ENCODE peak calls at places on chromosomes 1 and 21, in seven cellular contexts. V is H1, U is HCT116, H is SK-N-SH, K is HepG2, L is K562, A is GM12878. X is an unnamed sample.

GRCh38 chr21:43034826-43035225 is 40.8 kb downstream of the CBS start:
- DNase-seq in V (no peak), U (no peak), H (no peak), K (no peak), L (no peak), A (no peak), X (no peak)

GRCh38 chr1:48677306-48678287 is 99.1 kb downstream of the BEND5 start:
- DNase-seq in V (peak), U (peak), H (peak), K (peak), L (peak), A (no peak), X (peak)

GRCh38 chr1:57034713-57035112 is 68.9 kb upstream of the C8B start:
- DNase-seq in V (no peak), U (no peak), H (no peak), K (no peak), L (no peak), A (no peak), X (no peak)

GRCh38 chr1:53325326-53326087 is 2.4 kb downstream of the LRP8 start:
- DNase-seq in V (no peak), U (no peak), H (no peak), K (no peak), L (no peak), A (no peak), X (no peak)

GRCh38 chr1:29752141-29752540 is 515.8 kb downstream of the PTPRU start:
- DNase-seq in V (no peak), U (no peak), H (no peak), K (no peak), L (no peak), A (no peak), X (no peak)

GRCh38 chr21:39388038-39388810 is 39.3 kb upstream of the HMGN1 start:
- DNase-seq in V (peak), U (peak), H (peak), K (peak), L (peak), A (no peak), X (peak)

GRCh38 chr1:211591980-211592493 is 13.1 kb upstream of the SLC30A1 start:
- DNase-seq in V (no peak), U (no peak), H (no peak), K (no peak), L (peak), A (no peak), X (no peak)

GRCh38 chr1:8517579-8518489 is 199.9 kb downstream of the SLC45A1 start:
- DNase-seq in V (no peak), U (no peak), H (no peak), K (no peak), L (peak), A (no peak), X (no peak)

GRCh38 chr1:92803140-92803887 is 18.4 kb upstream of the EVI5 start:
- DNase-seq in V (no peak), U (no peak), H (no peak), K (no peak), L (no peak), A (no peak), X (no peak)

GRCh38 chr1:59141267-59141863 is 155.5 kb upstream of the FGGY start:
- DNase-seq in V (no peak), U (no peak), H (no peak), K (no peak), L (no peak), A (no peak), X (no peak)

GRCh38 chr1:153277852-153278251 is 18.4 kb downstream of the LORICRIN start:
- DNase-seq in V (no peak), U (peak), H (no peak), K (peak), L (peak), A (no peak), X (peak)

GRCh38 chr1:50633465-50633864 is 210.2 kb upstream of the DMRTA2 start:
- DNase-seq in V (no peak), U (no peak), H (peak), K (peak), L (no peak), A (no peak), X (no peak)

GRCh38 chr1:202575906-202576653 is 134.2 kb downstream of the SYT2 start:
- DNase-seq in V (no peak), U (no peak), H (peak), K (no peak), L (no peak), A (no peak), X (no peak)

GRCh38 chr1:59085101-59085500 is 211.8 kb upstream of the FGGY start:
- DNase-seq in V (no peak), U (no peak), H (no peak), K (no peak), L (no peak), A (no peak), X (no peak)

GRCh38 chr1:172351347-172351746 is 69.1 kb upstream of the C1orf105 start:
- DNase-seq in V (no peak), U (no peak), H (no peak), K (no peak), L (no peak), A (no peak), X (no peak)

GRCh38 chr1:222994506-222995229 is 148.4 kb downstream of the TLR5 start:
- DNase-seq in V (no peak), U (no peak), H (no peak), K (no peak), L (no peak), A (no peak), X (no peak)

GRCh38 chr1:6962956-6963915 is 178.0 kb downstream of the CAMTA1 start:
- DNase-seq in V (peak), U (peak), H (peak), K (no peak), L (peak), A (peak), X (no peak)

GRCh38 chr1:115192200-115192767 is 103.0 kb upstream of the TSPAN2 start:
- DNase-seq in V (no peak), U (no peak), H (no peak), K (no peak), L (peak), A (no peak), X (no peak)

GRCh38 chr1:112431038-112431437 is 35.0 kb downstream of the CTTNBP2NL start:
- DNase-seq in V (no peak), U (no peak), H (no peak), K (no peak), L (no peak), A (no peak), X (no peak)

GRCh38 chr1:37699147-37699546 is 6.8 kb downstream of the CDCA8 start:
- DNase-seq in V (no peak), U (no peak), H (no peak), K (no peak), L (no peak), A (no peak), X (no peak)

GRCh38 chr1:97553975-97554374 is 366.9 kb downstream of the DPYD start:
- DNase-seq in V (no peak), U (no peak), H (no peak), K (no peak), L (no peak), A (no peak), X (no peak)

GRCh38 chr1:94808682-94809081 is 11.5 kb upstream of the SLC44A3 start:
- DNase-seq in V (no peak), U (no peak), H (no peak), K (no peak), L (no peak), A (no peak), X (no peak)
- TF ChIP-seq JUND in V (no peak), U (no peak), H (no peak), K (no peak), L (no peak), A (no peak), X (no peak)

GRCh38 chr1:228344631-228345072 is 62.0 kb downstream of the TRIM11 start:
- DNase-seq in V (no peak), U (no peak), H (no peak), K (no peak), L (no peak), A (no peak), X (no peak)

GRCh38 chr1:228346731-228347130 is 59.9 kb downstream of the TRIM11 start:
- DNase-seq in V (no peak), U (no peak), H (no peak), K (no peak), L (no peak), A (no peak), X (no peak)

GRCh38 chr1:228347181-228347580 is 59.5 kb downstream of the TRIM11 start:
- DNase-seq in V (no peak), U (no peak), H (no peak), K (no peak), L (no peak), A (no peak), X (no peak)

GRCh38 chr1:228343211-228343661 is 63.4 kb downstream of the TRIM11 start:
- DNase-seq in V (no peak), U (no peak), H (no peak), K (no peak), L (no peak), A (no peak), X (no peak)

GRCh38 chr1:228345201-228345930 is 61.3 kb downstream of the TRIM11 start:
- DNase-seq in V (no peak), U (no peak), H (no peak), K (no peak), L (no peak), A (no peak), X (no peak)
- TF ChIP-seq JUND in V (no peak), U (no peak), H (no peak), K (no peak), L (no peak), A (no peak), X (no peak)

DNA sequence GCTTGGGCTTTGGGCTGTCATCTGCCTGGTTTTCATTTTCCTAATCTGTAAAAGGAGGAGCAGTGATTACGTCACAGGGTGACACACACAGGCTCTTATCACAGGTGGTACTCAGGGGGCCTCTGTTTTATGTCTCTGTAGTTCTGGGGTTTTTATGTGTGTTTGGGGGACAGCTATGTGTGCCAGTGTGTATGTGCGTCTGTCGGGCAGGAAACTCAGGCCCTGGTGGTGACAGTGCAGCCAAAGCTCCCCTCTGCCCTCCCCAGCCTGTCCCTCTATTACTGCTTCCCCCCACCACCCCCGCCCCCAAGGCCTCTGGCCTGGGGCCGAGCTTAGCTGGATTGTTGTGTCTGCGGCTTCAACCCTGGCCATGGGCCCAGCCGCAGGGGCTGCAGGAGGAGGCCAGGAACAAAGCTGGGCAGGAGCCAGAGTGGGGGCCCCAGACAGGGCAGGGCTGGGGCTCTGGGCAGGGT is 13.3 kb downstream of the MFAP2 start:
- DNase-seq in V (no peak), U (no peak), H (peak), K (no peak), L (no peak), A (no peak), X (no peak)
- TF ChIP-seq JUND in V (no peak), U (no peak), H (no peak), K (no peak), L (no peak), A (no peak), X (no peak)

DNA sequence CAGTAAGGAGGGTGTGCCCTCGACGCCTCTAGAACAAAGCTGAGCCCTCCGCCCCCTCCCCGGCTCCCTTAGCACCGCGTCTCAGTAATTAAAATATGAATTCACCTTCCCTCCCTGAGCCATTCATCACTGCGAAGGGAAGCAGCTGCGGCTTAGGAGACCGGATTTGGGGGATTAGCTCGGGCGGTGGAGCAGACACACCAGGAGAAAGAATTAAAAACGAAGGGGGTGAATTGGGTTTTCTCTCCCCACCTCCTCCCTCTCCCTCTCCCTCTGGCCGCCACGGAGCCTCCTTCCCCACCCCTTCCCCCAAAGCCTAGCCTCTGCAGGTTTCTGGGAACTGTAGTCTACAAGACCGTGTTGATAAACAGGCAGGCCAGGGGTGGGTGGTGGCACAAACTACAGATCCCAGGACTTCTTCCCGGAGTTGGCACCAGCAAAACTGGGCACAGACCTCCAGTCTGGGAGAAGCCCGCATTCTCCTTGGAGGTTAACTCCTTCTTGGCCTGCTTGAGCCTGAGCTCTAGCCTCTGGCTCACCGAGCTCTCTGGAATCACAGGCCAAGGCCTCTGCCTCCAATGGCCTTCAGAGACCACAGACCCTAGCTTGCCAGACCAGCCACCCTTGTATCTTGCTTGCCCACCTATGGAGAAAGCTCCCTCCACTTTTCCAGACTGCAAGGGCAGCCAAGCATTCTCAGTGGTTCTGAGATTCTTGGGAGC is 10.8 kb downstream of the BLACAT1 start:
- DNase-seq in V (no peak), U (no peak), H (no peak), K (no peak), L (peak), A (no peak), X (no peak)
- TF ChIP-seq JUND in V (no peak), U (no peak), H (no peak), K (no peak), L (no peak), A (no peak), X (no peak)

GRCh38 chr1:2821373-2821955 is 20.0 kb upstream of the TTC34 start:
- DNase-seq in V (no peak), U (no peak), H (no peak), K (no peak), L (no peak), A (no peak), X (no peak)

GRCh38 chr1:2823921-2824660 is 22.6 kb upstream of the TTC34 start:
- DNase-seq in V (no peak), U (no peak), H (no peak), K (no peak), L (no peak), A (no peak), X (no peak)

GRCh38 chr1:2822621-2823145 is 21.2 kb upstream of the TTC34 start:
- DNase-seq in V (no peak), U (no peak), H (no peak), K (no peak), L (no peak), A (no peak), X (no peak)

GRCh38 chr1:2820731-2821372 is 19.4 kb upstream of the TTC34 start:
- DNase-seq in V (no peak), U (no peak), H (no peak), K (no peak), L (no peak), A (no peak), X (no peak)

GRCh38 chr1:2821970-2822620 is 20.6 kb upstream of the TTC34 start:
- DNase-seq in V (no peak), U (no peak), H (peak), K (no peak), L (peak), A (no peak), X (peak)
- TF ChIP-seq JUND in V (no peak), U (no peak), H (no peak), K (no peak), L (no peak), A (no peak), X (no peak)

GRCh38 chr1:179167955-179168354 is 61.5 kb downstream of the ABL2 start:
- DNase-seq in V (no peak), U (no peak), H (no peak), K (no peak), L (no peak), A (no peak), X (no peak)

GRCh38 chr1:179167418-179167777 is 62.1 kb downstream of the ABL2 start:
- DNase-seq in V (no peak), U (no peak), H (no peak), K (no peak), L (no peak), A (no peak), X (no peak)

GRCh38 chr1:179166663-179167417 is 62.6 kb downstream of the ABL2 start:
- DNase-seq in V (no peak), U (no peak), H (peak), K (no peak), L (no peak), A (no peak), X (no peak)

GRCh38 chr1:179168526-179168925 is 61.0 kb downstream of the ABL2 start:
- DNase-seq in V (no peak), U (no peak), H (no peak), K (no peak), L (no peak), A (no peak), X (no peak)

GRCh38 chr1:179169616-179170467 is 59.6 kb downstream of the ABL2 start:
- DNase-seq in V (no peak), U (no peak), H (no peak), K (no peak), L (no peak), A (no peak), X (no peak)
- TF ChIP-seq JUND in V (no peak), U (no peak), H (peak), K (no peak), L (no peak), A (no peak), X (no peak)

GRCh38 chr1:21857840-21858670 is 46.0 kb downstream of the LDLRAD2 start:
- DNase-seq in V (no peak), U (no peak), H (no peak), K (no peak), L (no peak), A (no peak), X (no peak)

GRCh38 chr1:21855257-21856096 is 43.4 kb downstream of the LDLRAD2 start:
- DNase-seq in V (no peak), U (no peak), H (no peak), K (peak), L (no peak), A (no peak), X (no peak)

GRCh38 chr1:21854751-21855131 is 42.7 kb downstream of the LDLRAD2 start:
- DNase-seq in V (no peak), U (no peak), H (no peak), K (no peak), L (no peak), A (no peak), X (no peak)

GRCh38 chr1:21859669-21860179 is 47.7 kb downstream of the LDLRAD2 start:
- DNase-seq in V (no peak), U (no peak), H (no peak), K (no peak), L (no peak), A (no peak), X (no peak)

GRCh38 chr1:21857142-21857839 is 45.2 kb downstream of the LDLRAD2 start:
- DNase-seq in V (no peak), U (no peak), H (no peak), K (no peak), L (no peak), A (no peak), X (no peak)
- TF ChIP-seq JUND in V (no peak), U (no peak), H (no peak), K (no peak), L (no peak), A (no peak), X (no peak)

GRCh38 chr21:33299181-33299752 is 25.5 kb upstream of the IFNAR1 start:
- DNase-seq in V (no peak), U (no peak), H (no peak), K (no peak), L (no peak), A (peak), X (no peak)
- TF ChIP-seq JUND in V (no peak), U (no peak), H (no peak), K (no peak), L (no peak), A (no peak), X (no peak)